ENCODE peak calls at places on chromosome 10, in seven cellular contexts. Q is cardiac muscle cell, V is heart right ventricle, D is uterus, B is fibroblast of lung, P is esophagus squamous epithelium, T is lung. Z is an unnamed sample.

GRCh38 chr10:99619851-99620712 is at the start of gene SLC25A28:
- DNase-seq in Q (peak; percentile 100), V (peak; percentile 91), D (peak; percentile 98), B (peak; percentile 100), P (peak; percentile 89), T (peak; percentile 96), Z (peak; percentile 81)

GRCh38 chr10:43120116-43120947 is 17.9 kb upstream of the CSGALNACT2 start:
- DNase-seq in Q (no peak), V (no peak), D (no peak), B (no peak), P (no peak), T (no peak), Z (no peak)

GRCh38 chr10:89207801-89208551 is 859 bp upstream of the CH25H start:
- DNase-seq in Q (no peak), V (peak; percentile 67), D (peak; percentile 31), B (no peak), P (no peak), T (no peak), Z (no peak)

GRCh38 chr10:116143673-116144072 is 129.3 kb downstream of the GFRA1 start:
- DNase-seq in Q (no peak), V (no peak), D (no peak), B (no peak), P (no peak), T (peak; percentile 5), Z (no peak)

GRCh38 chr10:1522237-1522636 is 215.1 kb downstream of the ADARB2 start:
- DNase-seq in Q (no peak), V (no peak), D (no peak), B (no peak), P (no peak), T (no peak), Z (no peak)

GRCh38 chr10:4804505-4804904 is 21.5 kb upstream of the AKR1E2 start:
- DNase-seq in Q (peak; percentile 30), V (no peak), D (no peak), B (no peak), P (no peak), T (no peak), Z (no peak)

GRCh38 chr10:46228076-46229071 is 58.4 kb upstream of the ANTXRL start:
- DNase-seq in Q (peak; percentile 81), V (peak; percentile 57), D (peak; percentile 54), B (peak; percentile 59), P (no peak), T (peak; percentile 68), Z (peak; percentile 19)

GRCh38 chr10:69696073-69696731 is 66.2 kb downstream of the FAM241B start:
- DNase-seq in Q (peak; percentile 90), V (no peak), D (no peak), B (peak; percentile 83), P (no peak), T (no peak), Z (no peak)

GRCh38 chr10:30043476-30044270 is 15.7 kb downstream of the JCAD start:
- DNase-seq in Q (no peak), V (no peak), D (no peak), B (no peak), P (no peak), T (no peak), Z (no peak)

GRCh38 chr10:90969148-90969547 is 48.3 kb upstream of the ANKRD1 start:
- DNase-seq in Q (no peak), V (no peak), D (no peak), B (no peak), P (no peak), T (no peak), Z (no peak)

GRCh38 chr10:98134117-98134430 is 383 bp upstream of the R3HCC1L start:
- DNase-seq in Q (no peak), V (no peak), D (no peak), B (no peak), P (no peak), T (no peak), Z (no peak)

GRCh38 chr10:9766762-9767161 is 1250.9 kb upstream of the CELF2 start:
- DNase-seq in Q (no peak), V (no peak), D (no peak), B (no peak), P (no peak), T (no peak), Z (no peak)

GRCh38 chr10:6667679-6668270 is 87.7 kb upstream of the PRKCQ start:
- DNase-seq in Q (peak; percentile 63), V (no peak), D (no peak), B (peak; percentile 70), P (no peak), T (no peak), Z (no peak)

GRCh38 chr10:89029785-89030437 is 39.3 kb downstream of the FAS start:
- DNase-seq in Q (peak; percentile 92), V (peak; percentile 56), D (peak; percentile 78), B (peak; percentile 90), P (no peak), T (peak; percentile 80), Z (peak; percentile 21)

GRCh38 chr10:108783897-108784296 is 1139.4 kb downstream of the XPNPEP1 start:
- DNase-seq in Q (peak; percentile 56), V (no peak), D (no peak), B (peak; percentile 36), P (no peak), T (peak; percentile 39), Z (no peak)

GRCh38 chr10:43206391-43207235 is 60.3 kb downstream of the RASGEF1A start:
- DNase-seq in Q (no peak), V (no peak), D (peak; percentile 9), B (no peak), P (no peak), T (no peak), Z (no peak)

GRCh38 chr10:101666025-101666424 is 28.9 kb downstream of the FBXW4 start:
- DNase-seq in Q (no peak), V (no peak), D (no peak), B (no peak), P (no peak), T (no peak), Z (no peak)

GRCh38 chr10:62399211-62399610 is 25.0 kb downstream of the ZNF365 start:
- DNase-seq in Q (peak; percentile 56), V (no peak), D (no peak), B (no peak), P (no peak), T (no peak), Z (no peak)

GRCh38 chr10:98391578-98391991 is 23.4 kb downstream of the PYROXD2 start:
- DNase-seq in Q (peak; percentile 56), V (peak; percentile 66), D (no peak), B (peak; percentile 57), P (no peak), T (no peak), Z (no peak)

GRCh38 chr10:126060232-126060935 is 164.0 kb downstream of the FANK1 start:
- DNase-seq in Q (peak; percentile 33), V (no peak), D (no peak), B (no peak), P (no peak), T (no peak), Z (no peak)

GRCh38 chr10:45673074-45673628 is 579 bp upstream of the ZFAND4 start:
- DNase-seq in Q (no peak), V (peak; percentile 15), D (peak; percentile 27), B (peak; percentile 5), P (no peak), T (peak; percentile 34), Z (no peak)

GRCh38 chr10:97584060-97584797 is at the start of gene HOGA1:
- DNase-seq in Q (peak; percentile 73), V (peak; percentile 83), D (peak; percentile 51), B (peak; percentile 61), P (no peak), T (peak; percentile 58), Z (peak; percentile 52)

GRCh38 chr10:120328647-120329046 is 128.4 kb upstream of the PLPP4 start:
- DNase-seq in Q (no peak), V (no peak), D (no peak), B (no peak), P (no peak), T (no peak), Z (no peak)

GRCh38 chr10:53079283-53079682 is 306.7 kb upstream of the MBL2 start:
- DNase-seq in Q (no peak), V (no peak), D (no peak), B (peak; percentile 37), P (no peak), T (no peak), Z (no peak)

DNA sequence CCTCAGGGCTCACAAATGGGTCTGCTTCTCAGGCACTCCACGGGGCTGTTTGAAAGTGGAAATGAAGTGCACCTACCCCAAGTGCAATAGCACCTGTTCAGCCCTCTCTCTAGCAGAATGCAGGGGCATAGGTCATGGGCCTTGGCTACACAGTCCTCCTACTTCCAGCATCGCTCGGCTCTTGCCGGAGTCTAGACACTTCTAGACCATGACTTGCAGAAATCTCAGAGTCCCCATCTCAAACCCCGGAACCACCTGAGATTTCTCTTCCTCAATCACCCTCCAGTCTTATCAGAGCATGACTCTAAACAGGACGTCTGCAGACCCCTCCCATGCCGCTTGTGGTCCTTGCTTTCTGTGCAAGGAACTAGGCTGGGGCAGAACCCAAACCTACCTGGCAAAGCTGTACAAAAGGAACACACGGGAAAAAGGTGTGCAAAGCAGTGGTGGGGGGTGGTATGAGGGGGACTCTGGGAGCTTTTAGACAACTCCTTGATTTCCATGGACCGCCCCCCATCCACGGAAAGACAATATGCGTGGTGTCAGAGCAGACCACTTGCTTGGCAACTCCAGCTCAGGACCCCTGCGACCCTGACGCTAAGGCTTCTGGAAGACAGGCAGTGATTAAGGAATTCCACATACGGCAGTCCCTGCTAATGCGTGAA is 13.8 kb downstream of the TMEM273 start:
- DNase-seq in Q (no peak), V (no peak), D (no peak), B (no peak), P (no peak), T (no peak), Z (no peak)
- H3K9me3 ChIP-seq in Q (no peaks in the 10 kb centered on the region), V (no peaks in the 10 kb centered on the region), D (no peaks in the 10 kb centered on the region), B (no peaks in the 10 kb centered on the region), P (no peaks in the 10 kb centered on the region), T (no peaks in the 10 kb centered on the region), Z (no peaks in the 10 kb centered on the region)

DNA sequence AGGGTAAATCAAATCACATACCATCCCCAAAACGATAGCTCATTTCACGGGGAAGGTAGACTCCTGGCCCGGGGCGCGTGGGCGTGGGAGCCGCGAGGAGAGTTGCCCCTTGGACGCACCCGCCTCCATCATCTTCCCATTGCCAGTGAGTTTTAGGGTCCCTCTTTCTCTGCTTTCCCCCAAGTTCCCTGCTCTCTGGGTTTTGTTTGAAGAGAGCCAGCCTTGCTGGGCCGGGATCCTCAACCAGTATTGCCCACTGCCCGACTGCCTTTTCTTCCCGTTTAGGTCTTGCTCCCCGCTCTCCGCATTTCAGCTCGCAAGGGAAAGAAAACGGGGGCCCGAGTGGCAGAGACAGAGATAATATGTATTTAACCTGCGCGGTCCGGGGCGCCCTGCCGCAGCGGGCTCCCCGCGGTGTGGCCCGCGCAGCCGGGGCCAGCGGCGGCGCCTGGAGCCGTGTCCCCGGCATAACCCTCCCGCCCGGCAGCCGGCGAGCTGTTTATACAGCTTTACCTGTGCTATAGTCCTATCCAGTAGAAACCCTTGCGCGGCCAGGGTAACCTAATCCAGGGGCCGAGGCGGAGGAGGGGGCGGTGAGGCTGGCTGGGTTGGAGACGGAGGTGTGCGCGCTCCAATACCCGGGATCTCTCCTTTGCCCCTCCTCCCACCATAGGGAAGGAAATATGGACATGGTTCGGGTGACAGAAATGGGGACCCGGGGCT is 5.2 kb upstream of the GATA3 start:
- DNase-seq in Q (no peak), V (no peak), D (no peak), B (no peak), P (no peak), T (no peak), Z (no peak)
- H3K4me1 ChIP-seq in Q (no peaks in the 10 kb centered on the region), V (peaks cover 8% of the 10 kb centered on the region), D (peaks cover 27% of the 10 kb centered on the region), B (peaks cover 3% of the 10 kb centered on the region), P (peaks cover 64% of the 10 kb centered on the region), T (no peaks in the 10 kb centered on the region), Z (peaks cover 62% of the 10 kb centered on the region)

GRCh38 chr10:107054469-107055156 is 109.9 kb downstream of the SORCS1 start:
- DNase-seq in Q (no peak), V (no peak), D (no peak), B (no peak), P (no peak), T (no peak), Z (no peak)
- H3K9me3 ChIP-seq in Q (no peaks in the 10 kb centered on the region), V (no peaks in the 10 kb centered on the region), D (no peaks in the 10 kb centered on the region), B (no peaks in the 10 kb centered on the region), P (no peaks in the 10 kb centered on the region), T (no peaks in the 10 kb centered on the region), Z (no peaks in the 10 kb centered on the region)

GRCh38 chr10:79111427-79111826 is 42.7 kb downstream of the ZMIZ1 start:
- DNase-seq in Q (no peak), V (no peak), D (no peak), B (peak; percentile 43), P (no peak), T (no peak), Z (no peak)
- H3K4me1 ChIP-seq in Q (peaks cover 57% of the 10 kb centered on the region), V (peaks cover 45% of the 10 kb centered on the region), D (peaks cover 40% of the 10 kb centered on the region), B (peaks cover 38% of the 10 kb centered on the region), P (peaks cover 58% of the 10 kb centered on the region), T (peaks cover 20% of the 10 kb centered on the region), Z (peaks cover 8% of the 10 kb centered on the region)